ENCODE peak calls at places on chromosome 16, in four cellular contexts. T is right atrium auricular region, Q is colonic mucosa, P is nephron progenitor cell. U is an unnamed sample.

GRCh38 chr16:12239953-12240485 is 263.5 kb downstream of the SNX29 start:
- DNase-seq in T (no peak), Q (no peak), P (no peak), U (no peak)

GRCh38 chr16:81831722-81832126 is 52.6 kb downstream of the PLCG2 start:
- DNase-seq in T (peak), Q (peak), P (no peak), U (peak)

GRCh38 chr16:22284637-22285515 is 12.3 kb upstream of the POLR3E start:
- DNase-seq in T (no peak), Q (no peak), P (no peak), U (no peak)

GRCh38 chr16:85607331-85607765 is 5.8 kb upstream of the GSE1 start:
- DNase-seq in T (no peak), Q (peak), P (peak), U (no peak)

GRCh38 chr16:13923703-13924298 is 3.8 kb downstream of the ERCC4 start:
- DNase-seq in T (no peak), Q (no peak), P (no peak), U (peak)

GRCh38 chr16:17301593-17302135 is 169.1 kb downstream of the XYLT1 start:
- DNase-seq in T (no peak), Q (peak), P (no peak), U (peak)

GRCh38 chr16:84898447-84898846 is 78.7 kb downstream of the CRISPLD2 start:
- DNase-seq in T (no peak), Q (no peak), P (no peak), U (no peak)

GRCh38 chr16:3480901-3481695 is 14.2 kb downstream of the C16orf90 start:
- DNase-seq in T (no peak), Q (no peak), P (no peak), U (no peak)

GRCh38 chr16:85555549-85556455 is 57.3 kb upstream of the GSE1 start:
- DNase-seq in T (no peak), Q (peak), P (peak), U (peak)

GRCh38 chr16:56858375-56858774 is 6.6 kb upstream of the SLC12A3 start:
- DNase-seq in T (no peak), Q (no peak), P (no peak), U (no peak)

GRCh38 chr16:50202926-50203624 is 50.0 kb downstream of the TENT4B start:
- DNase-seq in T (no peak), Q (peak), P (no peak), U (no peak)

GRCh38 chr16:3256876-3257465 is 538 bp upstream of the MEFV start:
- DNase-seq in T (no peak), Q (no peak), P (no peak), U (no peak)

GRCh38 chr16:84999857-85000480 is 11.4 kb downstream of the ZDHHC7 start:
- DNase-seq in T (no peak), Q (no peak), P (no peak), U (no peak)

GRCh38 chr16:86991679-86992078 is 325.5 kb downstream of the C16orf95 start:
- DNase-seq in T (no peak), Q (no peak), P (no peak), U (no peak)

GRCh38 chr16:70529051-70529777 is 5.6 kb downstream of the SF3B3 start:
- DNase-seq in T (no peak), Q (no peak), P (no peak), U (no peak)
- TF ChIP-seq CTCF in T (peak), Q (peak), P (peak), U (peak)

DNA sequence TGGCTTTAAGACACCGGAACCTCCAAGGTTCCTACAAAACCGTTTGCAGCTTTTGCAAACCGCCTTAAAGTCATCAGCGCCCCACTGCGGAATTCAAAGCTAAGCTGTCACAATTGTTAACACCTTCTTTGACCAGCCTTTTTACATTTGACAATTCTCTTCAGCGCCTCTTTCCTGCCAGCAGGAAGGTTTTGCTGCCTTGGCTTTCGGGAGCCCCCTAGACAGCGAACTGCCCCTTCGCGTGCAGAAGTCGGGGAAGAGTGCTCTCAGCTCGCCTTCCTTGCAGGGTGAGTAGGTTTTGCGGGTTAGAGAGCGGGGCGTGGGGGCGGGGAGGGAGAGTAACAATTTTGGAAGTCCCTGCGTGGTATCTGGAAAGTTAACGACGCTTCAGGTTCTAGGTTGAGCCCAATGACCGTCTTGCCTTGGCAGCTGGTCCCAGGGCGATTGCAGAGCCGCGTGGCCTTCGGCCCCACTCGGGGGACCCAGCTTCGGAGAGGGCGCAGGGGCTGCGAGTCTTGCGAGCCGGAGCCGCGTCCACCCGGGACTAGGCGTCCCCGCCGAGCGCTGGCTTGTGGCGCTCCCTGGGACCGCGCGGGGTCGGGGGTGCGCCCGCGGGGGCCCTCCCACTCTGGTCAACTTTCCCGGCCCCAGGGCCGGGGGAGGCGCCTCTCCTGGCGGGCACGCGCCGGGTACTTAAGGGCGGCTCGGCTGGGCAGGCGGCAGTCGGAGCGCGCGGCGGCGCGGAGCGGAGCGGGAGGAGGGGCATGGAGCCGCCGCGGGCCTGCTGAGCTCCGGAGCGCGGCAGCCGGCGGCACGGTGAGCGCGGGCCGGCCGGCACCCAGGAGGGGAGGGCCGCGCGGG is at the start of gene HAS3:
- DNase-seq in T (no peak), Q (peak), P (peak), U (peak)
- TF ChIP-seq CTCF in T (peak), Q (no peak), P (no peak), U (peak)

GRCh38 chr16:79717324-79717848 is 116.8 kb upstream of the MAF start:
- DNase-seq in T (no peak), Q (no peak), P (no peak), U (no peak)
- TF ChIP-seq CTCF in T (no peak), Q (no peak), P (no peak), U (no peak)

GRCh38 chr16:31130336-31130812 is 5.2 kb downstream of the PRSS8 start:
- DNase-seq in T (no peak), Q (no peak), P (no peak), U (no peak)

GRCh38 chr16:31130899-31131298 is 4.6 kb downstream of the PRSS8 start:
- DNase-seq in T (no peak), Q (peak), P (no peak), U (no peak)

GRCh38 chr16:31128711-31129567 is 6.6 kb downstream of the PRSS8 start:
- DNase-seq in T (peak), Q (peak), P (no peak), U (no peak)

GRCh38 chr16:31131416-31131815 is 4.1 kb downstream of the PRSS8 start:
- DNase-seq in T (no peak), Q (no peak), P (no peak), U (no peak)

GRCh38 chr16:31129568-31130335 is 5.8 kb downstream of the PRSS8 start:
- DNase-seq in T (peak), Q (no peak), P (no peak), U (no peak)
- TF ChIP-seq CTCF in T (no peak), Q (no peak), P (no peak), U (no peak)

DNA sequence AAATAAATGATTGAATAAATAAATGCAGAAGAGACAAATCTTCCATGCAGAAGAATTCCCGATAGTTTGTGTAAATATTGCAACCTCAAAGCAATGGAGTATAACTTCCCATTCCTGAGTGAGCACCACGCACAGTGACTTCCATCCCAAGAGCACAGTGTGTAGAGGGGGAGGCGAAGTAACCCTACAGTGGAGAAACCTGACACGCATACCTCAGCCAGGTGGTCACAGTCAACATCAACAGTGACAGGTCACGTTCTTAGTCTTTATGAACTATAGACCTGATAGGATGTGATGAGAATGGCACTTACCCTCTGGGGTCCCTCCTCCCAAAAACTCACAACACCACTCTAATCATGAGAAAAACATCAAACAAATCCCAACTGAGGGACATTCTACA is 111.6 kb downstream of the DYNLRB2 start:
- DNase-seq in T (no peak), Q (no peak), P (no peak), U (no peak)
- TF ChIP-seq CTCF in T (no peak), Q (no peak), P (no peak), U (no peak)

DNA sequence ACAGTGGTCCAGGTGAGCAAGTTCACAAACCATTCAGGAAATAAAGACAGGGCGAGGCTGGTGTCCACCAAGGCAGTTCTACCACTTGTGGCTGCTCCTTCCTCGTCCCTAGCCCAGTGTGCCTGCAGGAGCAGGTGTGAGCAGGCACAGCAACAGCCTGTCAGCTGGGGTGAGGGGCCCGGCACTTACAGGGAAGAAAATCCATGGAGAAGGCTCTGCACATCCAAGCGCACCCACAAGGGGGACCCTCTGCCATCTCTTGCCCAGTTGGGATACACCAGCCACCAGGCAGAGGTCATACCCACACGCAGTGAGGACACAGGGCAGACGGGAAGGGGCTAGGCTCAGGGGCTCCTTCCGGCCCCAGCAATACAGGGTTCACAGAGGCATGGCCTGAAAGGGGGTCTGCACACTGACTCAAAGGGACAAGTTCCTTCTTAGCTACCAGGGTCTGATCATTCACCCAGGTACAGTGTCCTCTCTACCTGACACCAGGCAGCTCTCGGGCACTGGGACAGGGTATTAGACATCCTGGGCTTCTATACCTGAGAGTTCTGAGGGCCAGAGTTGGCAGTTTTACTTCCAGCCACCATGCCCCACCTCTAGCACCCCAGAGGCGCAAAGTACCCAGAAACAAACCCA is 27.0 kb downstream of the CDIP1 start:
- DNase-seq in T (no peak), Q (peak), P (peak), U (no peak)
- TF ChIP-seq CTCF in T (peak), Q (peak), P (peak), U (peak)

GRCh38 chr16:64469906-64470702 is 651.8 kb downstream of the CDH11 start:
- DNase-seq in T (no peak), Q (no peak), P (no peak), U (no peak)
- TF ChIP-seq CTCF in T (peak), Q (no peak), P (no peak), U (no peak)

U was measured in GM10248.